ENCODE peak calls at places on chromosomes 3 and 15, in four cellular contexts. R is endodermal cell, D is brain microvascular endothelial cell, K is lower lobe of right lung. A is an unnamed sample.

GRCh38 chr3:47647550-47647949 is 68.9 kb upstream of the CSPG5 start:
- DNase-seq in D (no peak), R (no peak), K (no peak), A (no peak)

GRCh38 chr3:70631716-70632307 is 319.4 kb upstream of the MDFIC2 start:
- DNase-seq in D (no peak), K (no peak), R (peak; percentile 67), A (no peak)

GRCh38 chr3:18556503-18556902 is 131.4 kb upstream of the SATB1 start:
- DNase-seq in K (no peak), R (no peak), D (no peak), A (no peak)

GRCh38 chr15:89472785-89473256 is 23.6 kb downstream of the RHCG start:
- DNase-seq in R (peak; percentile 99), D (peak; percentile 56), K (no peak), A (no peak)

GRCh38 chr15:40939909-40940801 is 11.0 kb downstream of the DLL4 start:
- DNase-seq in D (no peak), R (no peak), K (no peak), A (no peak)

GRCh38 chr3:61009025-61009424 is 242.2 kb downstream of the FHIT start:
- DNase-seq in D (no peak), K (peak; percentile 55), R (peak; percentile 52), A (no peak)

GRCh38 chr15:77083381-77084160 is 12.7 kb upstream of the TSPAN3 start:
- DNase-seq in K (peak; percentile 90), R (peak; percentile 95), D (peak; percentile 23), A (no peak)

GRCh38 chr3:25664066-25664809 is 469 bp downstream of the TOP2B start:
- DNase-seq in R (peak; percentile 87), K (peak; percentile 83), D (peak; percentile 39), A (no peak)

GRCh38 chr3:49869525-49870126 is at the start of gene CAMKV:
- DNase-seq in R (peak; percentile 86), K (no peak), D (no peak), A (no peak)

GRCh38 chr3:129485681-129486056 is 42.8 kb upstream of the RHO start:
- DNase-seq in D (peak; percentile 77), R (no peak), K (peak; percentile 87), A (peak; percentile 73)

GRCh38 chr3:52004158-52004787 is 8.6 kb upstream of the RPL29 start:
- DNase-seq in R (peak; percentile 90), D (no peak), K (no peak), A (no peak)

GRCh38 chr3:41630708-41631107 is 331.2 kb downstream of the ULK4 start:
- DNase-seq in D (no peak), K (no peak), R (no peak), A (no peak)

GRCh38 chr15:63372018-63372705 is 9.5 kb downstream of the CA12 start:
- DNase-seq in D (peak; percentile 95), K (no peak), R (no peak), A (peak; percentile 92)

GRCh38 chr3:133514418-133514817 is 59.1 kb upstream of the CDV3 start:
- DNase-seq in D (no peak), K (no peak), R (peak; percentile 20), A (no peak)

GRCh38 chr15:26841514-26841913 is 25.3 kb upstream of the GABRA5 start:
- DNase-seq in D (no peak), K (no peak), R (peak; percentile 57), A (no peak)

GRCh38 chr15:98824595-98824994 is 176.3 kb downstream of the IGF1R start:
- DNase-seq in D (no peak), K (no peak), R (peak; percentile 20), A (no peak)

GRCh38 chr3:33954956-33955355 is 156.5 kb downstream of the PDCD6IP start:
- DNase-seq in D (peak; percentile 19), K (no peak), R (peak; percentile 71), A (no peak)

GRCh38 chr3:16524196-16524595 is 10.7 kb upstream of the RFTN1 start:
- DNase-seq in K (no peak), R (no peak), D (no peak), A (no peak)

GRCh38 chr3:72247645-72248388 is 462.9 kb upstream of the PROK2 start:
- DNase-seq in R (no peak), K (no peak), D (no peak), A (no peak)

GRCh38 chr3:71109241-71109976 is 474.1 kb downstream of the FOXP1 start:
- DNase-seq in D (peak; percentile 73), K (no peak), R (no peak), A (no peak)

GRCh38 chr3:197394464-197395321 is 96.3 kb upstream of the DLG1 start:
- DNase-seq in K (no peak), D (peak; percentile 99), R (peak; percentile 74), A (peak; percentile 100)

GRCh38 chr3:43512749-43513404 is 108.9 kb downstream of the ANO10 start:
- DNase-seq in D (peak; percentile 73), R (no peak), K (no peak), A (no peak)

GRCh38 chr3:98034036-98034435 is 1.1 kb downstream of the GABRR3 start:
- DNase-seq in R (no peak), D (no peak), K (no peak), A (no peak)

DNA sequence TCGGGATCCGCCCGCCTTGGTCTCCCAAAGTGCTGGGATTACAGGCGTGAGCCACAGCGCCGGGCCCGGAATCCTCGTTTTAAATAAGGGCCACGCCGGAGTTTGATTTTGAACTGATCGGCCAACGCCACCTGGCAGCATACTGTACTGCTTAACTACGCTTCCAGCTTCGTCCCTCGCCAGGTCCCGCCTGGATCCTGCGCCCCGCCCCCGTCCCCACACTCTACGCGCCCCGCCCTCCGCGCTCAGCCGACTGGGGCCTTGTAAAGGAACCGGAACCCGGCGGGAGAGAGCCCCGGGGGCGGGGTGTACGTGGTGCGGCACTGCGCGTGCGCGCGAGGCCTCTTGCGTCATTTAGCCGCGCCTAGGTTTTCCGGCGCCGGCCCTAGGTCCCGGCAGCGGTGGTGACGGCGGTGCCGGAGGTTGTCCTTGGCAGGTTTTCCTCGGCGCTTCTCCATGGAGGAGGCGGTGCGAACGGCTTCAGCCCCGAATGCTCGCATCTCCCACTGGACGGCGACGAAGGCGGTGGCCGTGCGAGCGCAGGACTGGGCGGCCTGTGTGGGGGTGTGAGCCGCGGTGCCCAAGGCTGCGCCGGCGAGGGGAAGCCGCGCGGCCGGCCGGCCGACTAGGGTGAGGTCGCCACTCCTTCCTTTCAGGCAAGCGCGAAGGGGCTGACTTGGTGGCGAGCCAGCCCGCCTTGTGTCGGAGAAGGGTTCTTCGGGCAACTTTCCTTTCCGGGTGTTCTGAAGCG is at the start of gene NIPA2:
- DNase-seq in D (peak; percentile 96), R (peak; percentile 100), K (peak; percentile 99), A (peak; percentile 78)
- TF ChIP-seq CTCF in D (no peak), R (peak; percentile 35), K (no peak), A (no peak)

GRCh38 chr15:42270551-42270950 is 2.5 kb upstream of the GANC start:
- DNase-seq in K (no peak), D (no peak), R (no peak), A (no peak)
- H3K4me3 ChIP-seq in K (peak overlapping the region; percentile 70), D (no peak overlapping the region), R (peak overlapping the region; percentile 61), A (no peak overlapping the region)

GRCh38 chr3:139113766-139114165 is 69.1 kb upstream of the PRR23C start:
- DNase-seq in R (no peak), D (no peak), K (no peak), A (no peak)

GRCh38 chr3:139112230-139112558 is 67.5 kb upstream of the PRR23C start:
- DNase-seq in K (no peak), D (no peak), R (no peak), A (no peak)

GRCh38 chr3:139110072-139110830 is 65.6 kb upstream of the PRR23C start:
- DNase-seq in R (no peak), D (no peak), K (no peak), A (no peak)

GRCh38 chr3:139113231-139113749 is 68.6 kb upstream of the PRR23C start:
- DNase-seq in R (peak; percentile 46), K (no peak), D (no peak), A (no peak)

GRCh38 chr3:139111392-139112229 is 66.9 kb upstream of the PRR23C start:
- DNase-seq in D (peak; percentile 55), K (peak; percentile 62), R (peak; percentile 92), A (no peak)
- TF ChIP-seq CTCF in D (peak; percentile 92), K (peak; percentile 68), R (peak; percentile 87), A (peak; percentile 87)

DNA sequence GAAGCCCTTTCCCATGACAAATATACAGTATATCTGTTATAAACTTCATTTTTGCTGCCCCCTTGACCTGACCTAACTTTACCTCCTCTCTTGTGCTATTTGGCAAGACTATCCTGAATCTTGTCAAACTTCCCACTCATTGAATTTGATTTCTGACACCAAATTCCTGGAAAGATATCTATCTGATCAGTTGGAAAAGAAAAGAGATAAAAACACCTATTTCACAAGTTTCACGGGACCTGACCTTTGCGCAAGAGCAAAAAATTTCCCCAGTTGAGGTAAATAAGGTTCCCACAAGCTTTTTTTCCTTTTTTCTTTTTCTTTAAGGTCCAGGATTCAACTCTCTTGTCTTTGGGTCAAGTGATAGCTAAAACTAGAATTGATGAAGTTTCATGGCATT is 189.2 kb upstream of the LPP start:
- DNase-seq in D (no peak), K (no peak), R (no peak), A (no peak)
- H3K4me3 ChIP-seq in D (no peak overlapping the region), K (no peak overlapping the region), R (no peak overlapping the region), A (no peak overlapping the region)

GRCh38 chr3:31343075-31343474 is 189.7 kb upstream of the STT3B start:
- DNase-seq in K (no peak), D (no peak), R (no peak), A (no peak)

GRCh38 chr3:31346542-31346979 is 186.2 kb upstream of the STT3B start:
- DNase-seq in R (no peak), K (no peak), D (no peak), A (no peak)

GRCh38 chr3:31345581-31345980 is 187.1 kb upstream of the STT3B start:
- DNase-seq in K (no peak), R (no peak), D (no peak), A (no peak)

GRCh38 chr3:31341130-31341529 is 191.6 kb upstream of the STT3B start:
- DNase-seq in R (peak; percentile 79), D (no peak), K (no peak), A (no peak)
- TF ChIP-seq CTCF in R (peak; percentile 75), D (peak; percentile 36), K (no peak), A (peak; percentile 10)

A was measured in AG04449.